ENCODE peak calls at places on chromosomes 13 and 19, in seven cellular contexts. V is NAMALWA; P is posterior cingulate gyrus; U is hepatocyte; C is stimulated activated CD8-positive, alpha-beta memory T cell treated with anti-CD3 and anti-CD28 coated beads, Interleukin-4, amount 100 ng/mL, for 24 hours; R is stimulated activated CD4-positive, alpha-beta T cell treated with anti-CD3 and anti-CD28 coated beads, Interleukin-12 subunit alpha, Interleukin-12 subunit beta, amount 100 ng/mL, for 48 hours; K is GM23248. O is an unnamed sample.

GRCh38 chr13:42574435-42575311 is 721 bp downstream of the TNFSF11 start:
- DNase-seq in V (no peak), P (no peak), U (peak), C (peak), R (peak), K (peak), O (no peak)

GRCh38 chr13:38687246-38688229 is 661 bp downstream of the FREM2 start:
- DNase-seq in V (no peak), P (no peak), U (peak), C (no peak), R (no peak), K (peak), O (no peak)

GRCh38 chr13:112452380-112453206 is 76.4 kb downstream of the SPACA7 start:
- DNase-seq in V (no peak), P (no peak), U (no peak), C (no peak), R (no peak), K (no peak), O (no peak)

GRCh38 chr19:38898788-38899446 is 501 bp downstream of the SIRT2 start:
- DNase-seq in V (no peak), P (no peak), U (no peak), C (peak), R (peak), K (peak), O (no peak)

GRCh38 chr13:20390526-20391175 is 135.0 kb downstream of the CRYL1 start:
- DNase-seq in V (no peak), P (no peak), U (no peak), C (no peak), R (no peak), K (peak), O (no peak)

GRCh38 chr19:1102407-1103106 is 1.2 kb upstream of the GPX4 start:
- DNase-seq in V (no peak), P (no peak), U (peak), C (peak), R (peak), K (peak), O (peak)

GRCh38 chr13:100333141-100333540 is 244.2 kb downstream of the PCCA start:
- DNase-seq in V (no peak), P (no peak), U (no peak), C (no peak), R (no peak), K (no peak), O (no peak)

GRCh38 chr13:24270639-24271131 is 38.7 kb upstream of the C1QTNF9 start:
- DNase-seq in V (peak), P (peak), U (peak), C (no peak), R (no peak), K (peak), O (no peak)

GRCh38 chr19:11479470-11480080 is 1.3 kb downstream of the ELAVL3 start:
- DNase-seq in V (no peak), P (peak), U (peak), C (peak), R (no peak), K (peak), O (no peak)

GRCh38 chr13:111322001-111322915 is 1.8 kb downstream of the TEX29 start:
- DNase-seq in V (no peak), P (no peak), U (no peak), C (no peak), R (no peak), K (no peak), O (no peak)

GRCh38 chr13:73179906-73180305 is 121.1 kb downstream of the KLF5 start:
- DNase-seq in V (no peak), P (no peak), U (no peak), C (no peak), R (no peak), K (no peak), O (no peak)

GRCh38 chr13:32947886-32948285 is 68.3 kb upstream of the KL start:
- DNase-seq in V (no peak), P (peak), U (no peak), C (no peak), R (no peak), K (no peak), O (no peak)

GRCh38 chr19:13083627-13084026 is 19.0 kb downstream of the LYL1 start:
- DNase-seq in V (no peak), P (no peak), U (no peak), C (no peak), R (no peak), K (no peak), O (no peak)

GRCh38 chr13:111610879-111611278 is 290.4 kb downstream of the TEX29 start:
- DNase-seq in V (no peak), P (no peak), U (no peak), C (no peak), R (no peak), K (no peak), O (no peak)

GRCh38 chr19:42255766-42256750 is 1.1 kb upstream of the ERF start:
- DNase-seq in V (no peak), P (peak), U (peak), C (no peak), R (no peak), K (peak), O (no peak)

GRCh38 chr13:51524846-51525566 is 59.3 kb upstream of the WDFY2 start:
- DNase-seq in V (no peak), P (no peak), U (peak), C (no peak), R (no peak), K (peak), O (no peak)

GRCh38 chr13:79796116-79796515 is 315.2 kb downstream of the NDFIP2 start:
- DNase-seq in V (no peak), P (no peak), U (no peak), C (no peak), R (no peak), K (no peak), O (no peak)

GRCh38 chr13:106603568-106603967 is 35.6 kb upstream of the ARGLU1 start:
- DNase-seq in V (no peak), P (no peak), U (no peak), C (no peak), R (no peak), K (no peak), O (no peak)

GRCh38 chr19:29211562-29212416 is 1.2 kb downstream of the UQCRFS1 start:
- DNase-seq in V (peak), P (no peak), U (peak), C (no peak), R (no peak), K (peak), O (no peak)

GRCh38 chr19:30178721-30179402 is 193.3 kb upstream of the ZNF536 start:
- DNase-seq in V (no peak), P (no peak), U (no peak), C (no peak), R (no peak), K (no peak), O (no peak)

GRCh38 chr19:14054721-14055120 is 7.2 kb downstream of the PALM3 start:
- DNase-seq in V (no peak), P (no peak), U (no peak), C (no peak), R (no peak), K (no peak), O (no peak)

GRCh38 chr13:46121033-46121432 is 16.2 kb upstream of the CPB2 start:
- DNase-seq in V (no peak), P (no peak), U (no peak), C (no peak), R (no peak), K (no peak), O (no peak)

GRCh38 chr13:40793339-40793738 is 3.9 kb downstream of the SLC25A15 start:
- DNase-seq in V (no peak), P (no peak), U (no peak), C (no peak), R (no peak), K (no peak), O (no peak)

GRCh38 chr13:45416521-45417125 is 1.6 kb downstream of the SLC25A30 start:
- DNase-seq in V (peak), P (no peak), U (no peak), C (no peak), R (no peak), K (no peak), O (no peak)

GRCh38 chr13:80726895-80727294 is 386.0 kb upstream of the SPRY2 start:
- DNase-seq in V (no peak), P (no peak), U (no peak), C (no peak), R (no peak), K (no peak), O (no peak)

GRCh38 chr13:39130298-39130697 is 92.0 kb downstream of the NHLRC3 start:
- DNase-seq in V (no peak), P (no peak), U (no peak), C (no peak), R (no peak), K (no peak), O (no peak)

GRCh38 chr19:16071072-16071691 is 5.1 kb upstream of the TPM4 start:
- DNase-seq in V (no peak), P (no peak), U (no peak), C (no peak), R (no peak), K (no peak), O (no peak)

GRCh38 chr13:34469212-34469983 is 472.7 kb upstream of the NBEA start:
- DNase-seq in V (no peak), P (no peak), U (peak), C (no peak), R (no peak), K (no peak), O (no peak)

O was measured in HCT116.